ENCODE peak calls at places on chromosome 9, in ten cellular contexts. One of them, this sample, is unnamed.

GRCh38 chr9:1018121-1018520 is 32.0 kb upstream of the DMRT2 start:
- DNase-seq in breast epithelium: no peak
- DNase-seq in right lobe of liver: no peak
- DNase-seq in CD8-positive, alpha-beta T cell: no peak
- DNase-seq in AG10803: peak; percentile 25
- DNase-seq in dorsolateral prefrontal cortex: no peak
- DNase-seq in choroid plexus epithelial cell: peak; percentile 3
- DNase-seq in body of pancreas: peak; percentile 12
- DNase-seq in adrenal gland: no peak
- DNase-seq in bronchial epithelial cell: peak; percentile 48
- DNase-seq in this sample: no peak

GRCh38 chr9:116767219-116767618 is 80.1 kb downstream of the TRIM32 start:
- DNase-seq in choroid plexus epithelial cell: no peak
- DNase-seq in right lobe of liver: no peak
- DNase-seq in adrenal gland: no peak
- DNase-seq in dorsolateral prefrontal cortex: no peak
- DNase-seq in bronchial epithelial cell: no peak
- DNase-seq in breast epithelium: no peak
- DNase-seq in CD8-positive, alpha-beta T cell: no peak
- DNase-seq in AG10803: no peak
- DNase-seq in body of pancreas: no peak
- DNase-seq in this sample: no peak

GRCh38 chr9:127835930-127836586 is 18.4 kb downstream of the ENG start:
- DNase-seq in right lobe of liver: no peak
- DNase-seq in AG10803: peak; percentile 82
- DNase-seq in body of pancreas: peak; percentile 65
- DNase-seq in bronchial epithelial cell: no peak
- DNase-seq in choroid plexus epithelial cell: peak; percentile 75
- DNase-seq in adrenal gland: no peak
- DNase-seq in breast epithelium: no peak
- DNase-seq in dorsolateral prefrontal cortex: no peak
- DNase-seq in CD8-positive, alpha-beta T cell: no peak
- DNase-seq in this sample: peak; percentile 65

GRCh38 chr9:97813072-97813471 is 40.0 kb upstream of the FOXE1 start:
- DNase-seq in choroid plexus epithelial cell: no peak
- DNase-seq in CD8-positive, alpha-beta T cell: no peak
- DNase-seq in right lobe of liver: no peak
- DNase-seq in breast epithelium: no peak
- DNase-seq in adrenal gland: no peak
- DNase-seq in AG10803: no peak
- DNase-seq in bronchial epithelial cell: no peak
- DNase-seq in dorsolateral prefrontal cortex: no peak
- DNase-seq in body of pancreas: no peak
- DNase-seq in this sample: no peak

GRCh38 chr9:123487944-123488343 is 131.9 kb downstream of the CRB2 start:
- DNase-seq in dorsolateral prefrontal cortex: no peak
- DNase-seq in adrenal gland: no peak
- DNase-seq in CD8-positive, alpha-beta T cell: no peak
- DNase-seq in right lobe of liver: no peak
- DNase-seq in body of pancreas: no peak
- DNase-seq in bronchial epithelial cell: no peak
- DNase-seq in breast epithelium: no peak
- DNase-seq in AG10803: no peak
- DNase-seq in choroid plexus epithelial cell: no peak
- DNase-seq in this sample: no peak

GRCh38 chr9:16768816-16769215 is 101.7 kb downstream of the BNC2 start:
- DNase-seq in choroid plexus epithelial cell: no peak
- DNase-seq in AG10803: no peak
- DNase-seq in right lobe of liver: no peak
- DNase-seq in bronchial epithelial cell: no peak
- DNase-seq in dorsolateral prefrontal cortex: no peak
- DNase-seq in adrenal gland: no peak
- DNase-seq in body of pancreas: no peak
- DNase-seq in CD8-positive, alpha-beta T cell: no peak
- DNase-seq in breast epithelium: no peak
- DNase-seq in this sample: no peak

GRCh38 chr9:121700165-121700830 is 48.9 kb downstream of the DAB2IP start:
- DNase-seq in breast epithelium: peak; percentile 96
- DNase-seq in adrenal gland: peak; percentile 68
- DNase-seq in right lobe of liver: no peak
- DNase-seq in dorsolateral prefrontal cortex: peak; percentile 46
- DNase-seq in bronchial epithelial cell: peak; percentile 99
- DNase-seq in body of pancreas: peak; percentile 82
- DNase-seq in CD8-positive, alpha-beta T cell: no peak
- DNase-seq in AG10803: peak; percentile 53
- DNase-seq in choroid plexus epithelial cell: peak; percentile 48
- DNase-seq in this sample: peak; percentile 49

GRCh38 chr9:17063535-17064135 is 71.2 kb upstream of the CNTLN start:
- DNase-seq in choroid plexus epithelial cell: peak; percentile 86
- DNase-seq in bronchial epithelial cell: peak; percentile 63
- DNase-seq in body of pancreas: peak; percentile 33
- DNase-seq in breast epithelium: no peak
- DNase-seq in right lobe of liver: no peak
- DNase-seq in adrenal gland: peak; percentile 23
- DNase-seq in AG10803: peak; percentile 55
- DNase-seq in dorsolateral prefrontal cortex: no peak
- DNase-seq in CD8-positive, alpha-beta T cell: no peak
- DNase-seq in this sample: peak; percentile 53

GRCh38 chr9:84140535-84141101 is 160.0 kb downstream of the RMI1 start:
- DNase-seq in body of pancreas: no peak
- DNase-seq in dorsolateral prefrontal cortex: no peak
- DNase-seq in CD8-positive, alpha-beta T cell: no peak
- DNase-seq in right lobe of liver: no peak
- DNase-seq in choroid plexus epithelial cell: peak; percentile 12
- DNase-seq in breast epithelium: no peak
- DNase-seq in AG10803: no peak
- DNase-seq in bronchial epithelial cell: no peak
- DNase-seq in adrenal gland: no peak
- DNase-seq in this sample: peak; percentile 24

GRCh38 chr9:113694912-113695900 is 180.9 kb upstream of the ZNF618 start:
- DNase-seq in right lobe of liver: no peak
- DNase-seq in bronchial epithelial cell: no peak
- DNase-seq in breast epithelium: no peak
- DNase-seq in dorsolateral prefrontal cortex: no peak
- DNase-seq in CD8-positive, alpha-beta T cell: no peak
- DNase-seq in AG10803: no peak
- DNase-seq in choroid plexus epithelial cell: no peak
- DNase-seq in body of pancreas: no peak
- DNase-seq in adrenal gland: no peak
- DNase-seq in this sample: no peak

GRCh38 chr9:95626885-95627558 is 110.3 kb upstream of the PTCH1 start:
- DNase-seq in AG10803: no peak
- DNase-seq in bronchial epithelial cell: no peak
- DNase-seq in body of pancreas: peak; percentile 46
- DNase-seq in dorsolateral prefrontal cortex: no peak
- DNase-seq in breast epithelium: no peak
- DNase-seq in CD8-positive, alpha-beta T cell: no peak
- DNase-seq in choroid plexus epithelial cell: no peak
- DNase-seq in adrenal gland: peak; percentile 60
- DNase-seq in right lobe of liver: no peak
- DNase-seq in this sample: no peak

DNA sequence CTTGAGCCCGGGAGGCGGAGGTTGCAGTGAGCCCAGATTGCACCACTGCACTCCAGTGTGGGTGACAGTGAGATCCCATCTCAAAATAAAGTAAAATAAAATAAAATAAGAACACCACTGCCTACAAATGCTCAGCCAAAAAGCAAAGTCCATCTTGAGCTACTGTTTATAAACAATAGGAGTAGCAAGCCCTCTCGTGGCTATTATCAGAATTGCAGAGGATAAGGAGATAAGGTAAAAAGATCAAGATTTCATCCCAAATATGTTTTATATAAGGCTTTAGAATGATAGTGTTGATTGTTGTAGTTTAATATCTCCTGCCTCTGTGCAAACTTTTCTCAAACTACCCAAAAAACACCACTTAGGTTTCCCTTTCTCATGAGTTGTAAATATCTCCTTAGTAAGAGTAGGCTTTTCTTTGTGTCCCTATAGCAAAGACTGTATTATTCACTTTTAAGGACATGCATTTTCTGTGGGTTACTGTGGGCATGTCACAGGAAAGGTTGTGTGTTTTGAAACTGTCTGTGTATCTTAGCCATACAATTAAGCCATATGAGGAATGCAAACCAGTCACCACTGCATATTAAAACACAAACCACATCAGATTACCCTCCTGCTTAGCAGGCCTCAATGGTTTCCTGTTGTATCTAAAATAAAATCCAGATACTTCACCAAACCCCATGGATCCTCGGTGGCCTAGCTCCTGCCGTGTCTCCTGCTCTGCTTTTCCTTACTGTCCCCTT is 31.8 kb upstream of the CKS2 start:
- DNase-seq in adrenal gland: no peak
- DNase-seq in dorsolateral prefrontal cortex: no peak
- DNase-seq in body of pancreas: peak; percentile 33
- DNase-seq in CD8-positive, alpha-beta T cell: no peak
- DNase-seq in right lobe of liver: no peak
- DNase-seq in choroid plexus epithelial cell: peak; percentile 89
- DNase-seq in breast epithelium: no peak
- DNase-seq in AG10803: peak; percentile 70
- DNase-seq in bronchial epithelial cell: peak; percentile 40
- DNase-seq in this sample: peak; percentile 74
- TF ChIP-seq CTCF in adrenal gland: peak; percentile 75
- TF ChIP-seq CTCF in dorsolateral prefrontal cortex: peak; percentile 77
- TF ChIP-seq CTCF in body of pancreas: peak; percentile 66
- TF ChIP-seq CTCF in CD8-positive, alpha-beta T cell: peak; percentile 68
- TF ChIP-seq CTCF in right lobe of liver: peak; percentile 70
- TF ChIP-seq CTCF in choroid plexus epithelial cell: peak; percentile 71
- TF ChIP-seq CTCF in breast epithelium: peak; percentile 57
- TF ChIP-seq CTCF in AG10803: peak; percentile 90
- TF ChIP-seq CTCF in bronchial epithelial cell: peak; percentile 48
- TF ChIP-seq CTCF in this sample: peak; percentile 77

GRCh38 chr9:86902606-86903460 is 44.5 kb downstream of the GAS1 start:
- DNase-seq in CD8-positive, alpha-beta T cell: no peak
- DNase-seq in right lobe of liver: no peak
- DNase-seq in body of pancreas: no peak
- DNase-seq in AG10803: no peak
- DNase-seq in dorsolateral prefrontal cortex: no peak
- DNase-seq in breast epithelium: no peak
- DNase-seq in choroid plexus epithelial cell: no peak
- DNase-seq in adrenal gland: no peak
- DNase-seq in bronchial epithelial cell: no peak
- DNase-seq in this sample: no peak
- H3K4me3 ChIP-seq in CD8-positive, alpha-beta T cell: no peak overlapping the region
- H3K4me3 ChIP-seq in right lobe of liver: no peak overlapping the region
- H3K4me3 ChIP-seq in body of pancreas: no peak overlapping the region
- H3K4me3 ChIP-seq in AG10803: peak overlapping the region; percentile 29
- H3K4me3 ChIP-seq in dorsolateral prefrontal cortex: no peak overlapping the region
- H3K4me3 ChIP-seq in breast epithelium: peak overlapping the region; percentile 30
- H3K4me3 ChIP-seq in choroid plexus epithelial cell: peak overlapping the region; percentile 43
- H3K4me3 ChIP-seq in adrenal gland: no peak overlapping the region
- H3K4me3 ChIP-seq in bronchial epithelial cell: no peak overlapping the region
- H3K4me3 ChIP-seq in this sample: peak overlapping the region; percentile 18

GRCh38 chr9:23123048-23123632 is 676.5 kb downstream of the DMRTA1 start:
- DNase-seq in body of pancreas: peak; percentile 15
- DNase-seq in CD8-positive, alpha-beta T cell: no peak
- DNase-seq in AG10803: peak; percentile 22
- DNase-seq in adrenal gland: peak; percentile 48
- DNase-seq in breast epithelium: no peak
- DNase-seq in dorsolateral prefrontal cortex: no peak
- DNase-seq in bronchial epithelial cell: peak; percentile 49
- DNase-seq in choroid plexus epithelial cell: peak; percentile 33
- DNase-seq in right lobe of liver: no peak
- DNase-seq in this sample: peak; percentile 61
- TF ChIP-seq CTCF in body of pancreas: peak; percentile 50
- TF ChIP-seq CTCF in CD8-positive, alpha-beta T cell: no peak
- TF ChIP-seq CTCF in AG10803: peak; percentile 53
- TF ChIP-seq CTCF in adrenal gland: peak; percentile 51
- TF ChIP-seq CTCF in breast epithelium: peak; percentile 26
- TF ChIP-seq CTCF in dorsolateral prefrontal cortex: peak; percentile 72
- TF ChIP-seq CTCF in bronchial epithelial cell: peak; percentile 59
- TF ChIP-seq CTCF in choroid plexus epithelial cell: peak; percentile 45
- TF ChIP-seq CTCF in right lobe of liver: peak; percentile 73
- TF ChIP-seq CTCF in this sample: peak; percentile 64

DNA sequence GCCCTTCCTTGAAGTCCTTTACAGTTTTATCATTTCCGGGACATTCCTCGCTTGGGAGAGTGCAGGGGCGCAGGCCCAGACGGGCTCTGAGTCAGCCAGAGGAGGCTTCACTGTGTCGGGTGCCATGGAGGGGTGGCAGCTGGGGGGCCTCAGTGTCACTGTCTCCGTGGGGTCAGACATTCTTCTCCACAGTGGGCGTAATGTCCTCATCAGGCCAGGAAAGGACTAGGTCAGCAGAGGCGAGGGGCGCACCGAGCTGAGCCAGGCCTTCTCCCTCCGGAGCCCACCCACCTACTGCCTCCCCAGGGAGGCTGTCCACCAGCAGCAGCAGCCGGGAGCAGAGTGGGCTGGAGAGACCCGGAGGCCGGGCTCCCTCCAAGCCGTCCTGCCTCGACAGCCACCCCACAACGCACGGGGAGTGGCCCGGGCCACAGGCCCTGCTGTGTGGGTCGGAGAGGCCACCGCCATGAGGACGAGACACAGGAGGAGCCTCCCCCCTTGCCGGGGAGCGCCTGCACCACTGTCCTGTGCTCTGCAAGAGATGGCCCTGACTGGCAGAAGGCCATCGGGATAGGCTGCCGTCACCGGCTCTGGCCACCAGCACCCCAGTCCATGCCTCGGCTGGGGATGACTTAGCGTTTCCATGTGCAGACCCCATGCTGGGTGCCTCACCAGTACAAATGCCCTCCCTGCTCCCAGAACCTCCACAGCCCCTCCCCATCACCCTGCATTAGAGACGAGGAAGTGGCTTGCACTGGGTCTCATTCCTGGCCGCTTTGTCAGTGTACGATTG is 26.5 kb downstream of the SARDH start:
- DNase-seq in AG10803: peak; percentile 13
- DNase-seq in body of pancreas: peak; percentile 46
- DNase-seq in breast epithelium: no peak
- DNase-seq in bronchial epithelial cell: peak; percentile 56
- DNase-seq in right lobe of liver: peak; percentile 58
- DNase-seq in CD8-positive, alpha-beta T cell: no peak
- DNase-seq in choroid plexus epithelial cell: peak; percentile 88
- DNase-seq in adrenal gland: peak; percentile 53
- DNase-seq in dorsolateral prefrontal cortex: no peak
- DNase-seq in this sample: peak; percentile 77
- H3K4me3 ChIP-seq in AG10803: no peak overlapping the region
- H3K4me3 ChIP-seq in body of pancreas: no peak overlapping the region
- H3K4me3 ChIP-seq in breast epithelium: no peak overlapping the region
- H3K4me3 ChIP-seq in bronchial epithelial cell: no peak overlapping the region
- H3K4me3 ChIP-seq in right lobe of liver: no peak overlapping the region
- H3K4me3 ChIP-seq in CD8-positive, alpha-beta T cell: no peak overlapping the region
- H3K4me3 ChIP-seq in choroid plexus epithelial cell: no peak overlapping the region
- H3K4me3 ChIP-seq in adrenal gland: no peak overlapping the region
- H3K4me3 ChIP-seq in dorsolateral prefrontal cortex: no peak overlapping the region
- H3K4me3 ChIP-seq in this sample: no peak overlapping the region